ENCODE peak calls at places on chromosomes 13 and 19, in nine cellular contexts. N, Q, J, U, B, O, M, V and H are unnamed samples.

GRCh38 chr13:20389696-20390525 is 135.7 kb downstream of the CRYL1 start:
- DNase-seq in J (no peak), Q (no peak), B (no peak), U (no peak), M (no peak), O (no peak), N (no peak), V (no peak), H (no peak)

GRCh38 chr13:33236021-33236420 is 49.5 kb downstream of the STARD13 start:
- DNase-seq in Q (peak; percentile 83), B (no peak), J (no peak), O (no peak), V (peak; percentile 68), U (peak; percentile 63), N (no peak), M (no peak), H (no peak)

GRCh38 chr19:18435848-18436631 is 1.9 kb downstream of the ISYNA1 start:
- DNase-seq in B (no peak), J (no peak), N (no peak), U (no peak), V (no peak), M (no peak), O (no peak), Q (no peak), H (no peak)

GRCh38 chr13:40688781-40689180 is 22.3 kb upstream of the FOXO1 start:
- DNase-seq in N (no peak), M (no peak), U (no peak), Q (no peak), J (no peak), B (no peak), O (no peak), V (no peak), H (no peak)

GRCh38 chr13:99042851-99043250 is 65.0 kb upstream of the DOCK9 start:
- DNase-seq in Q (no peak), M (no peak), N (no peak), O (peak; percentile 42), J (no peak), B (no peak), U (no peak), V (no peak), H (no peak)

GRCh38 chr13:113152894-113153809 is 5.3 kb upstream of the PROZ start:
- DNase-seq in J (peak; percentile 35), Q (peak; percentile 8), M (no peak), O (peak; percentile 58), B (no peak), V (no peak), N (peak; percentile 31), U (peak; percentile 25), H (no peak)

GRCh38 chr13:78700121-78700910 is 41.4 kb upstream of the OBI1 start:
- DNase-seq in O (no peak), M (peak; percentile 3), V (no peak), N (no peak), J (no peak), B (no peak), U (no peak), Q (peak; percentile 1), H (no peak)

GRCh38 chr13:104869501-104869900 is 1666.0 kb downstream of the EFNB2 start:
- DNase-seq in J (no peak), V (no peak), Q (peak; percentile 1), U (peak; percentile 9), O (no peak), N (no peak), M (no peak), B (no peak), H (peak; percentile 85)

GRCh38 chr19:39203372-39204341 is at the start of gene SYCN:
- DNase-seq in M (no peak), N (no peak), Q (no peak), V (no peak), B (no peak), O (no peak), U (no peak), J (no peak), H (no peak)

GRCh38 chr19:55173717-55174409 is 6.2 kb downstream of the SYT5 start:
- DNase-seq in V (peak; percentile 80), Q (peak; percentile 62), J (no peak), B (peak; percentile 21), O (peak; percentile 95), N (no peak), M (peak; percentile 51), U (peak; percentile 60), H (peak; percentile 82)

GRCh38 chr13:103081435-103081834 is 15.2 kb upstream of the SLC10A2 start:
- DNase-seq in M (no peak), V (no peak), N (no peak), U (no peak), O (no peak), Q (no peak), B (no peak), J (no peak), H (no peak)

GRCh38 chr19:44570984-44571684 is 41.7 kb upstream of the CEACAM20 start:
- DNase-seq in B (peak; percentile 9), Q (peak; percentile 96), V (peak; percentile 70), M (peak; percentile 52), N (peak; percentile 16), J (no peak), O (peak; percentile 65), U (peak; percentile 75), H (peak; percentile 57)